ENCODE peak calls at places on chromosomes 4 and X, in four cellular contexts. Z is astrocyte of the cerebellum, T is T-helper 2 cell, H is germinal center. P is an unnamed sample.

GRCh38 chr4:55004831-55005230 is 120.6 kb downstream of the KDR start:
- DNase-seq in Z (peak; percentile 79), T (no peak), H (no peak), P (no peak)

GRCh38 chrX:105610401-105610800 is 211.9 kb upstream of the NRK start:
- DNase-seq in Z (no peak), T (no peak), H (no peak), P (no peak)

GRCh38 chr4:88629826-88630225 is 37.5 kb downstream of the HERC3 start:
- DNase-seq in Z (no peak), T (no peak), H (no peak), P (no peak)

GRCh38 chr4:75919914-75920313 is 17.7 kb upstream of the PPEF2 start:
- DNase-seq in Z (peak; percentile 67), T (no peak), H (no peak), P (no peak)

GRCh38 chr4:144667500-144667899 is 21.5 kb downstream of the HHIP start:
- DNase-seq in Z (no peak), T (no peak), H (no peak), P (peak; percentile 39)

GRCh38 chrX:135489542-135489941 is 30.9 kb upstream of the INTS6L start:
- DNase-seq in Z (no peak), T (no peak), H (peak; percentile 43), P (no peak)

GRCh38 chrX:47683171-47684145 is 24.5 kb upstream of the UXT start:
- DNase-seq in Z (no peak), T (no peak), H (no peak), P (no peak)

GRCh38 chr4:99642725-99643489 is 14.7 kb downstream of the C4orf54 start:
- DNase-seq in Z (no peak), T (no peak), H (no peak), P (no peak)

GRCh38 chr4:113762061-113762850 is 718 bp upstream of the CAMK2D start:
- DNase-seq in Z (peak; percentile 99), T (peak; percentile 99), H (peak; percentile 93), P (peak; percentile 98)

GRCh38 chrX:23228950-23229448 is 105.7 kb upstream of the PTCHD1 start:
- DNase-seq in Z (no peak), T (no peak), H (no peak), P (no peak)

GRCh38 chr4:8727546-8728510 is 135.3 kb downstream of the CPZ start:
- DNase-seq in Z (no peak), T (no peak), H (no peak), P (no peak)

GRCh38 chr4:121183359-121183758 is 19.2 kb upstream of the TNIP3 start:
- DNase-seq in Z (no peak), T (no peak), H (no peak), P (no peak)

GRCh38 chrX:1341531-1342179 is 5.1 kb downstream of the IL3RA start:
- DNase-seq in Z (no peak), T (no peak), H (no peak), P (no peak)

GRCh38 chrX:51461053-51462050 is 35.0 kb downstream of the NUDT11 start:
- DNase-seq in Z (peak; percentile 26), T (no peak), H (peak; percentile 4), P (no peak)

GRCh38 chr4:5784021-5784420 is 73.0 kb downstream of the EVC start:
- DNase-seq in Z (no peak), T (no peak), H (no peak), P (no peak)

GRCh38 chr4:56689661-56690060 is 8.6 kb upstream of the HOPX start:
- DNase-seq in Z (no peak), T (no peak), H (no peak), P (no peak)

GRCh38 chr4:1082215-1083182 is 30.9 kb downstream of the RNF212 start:
- DNase-seq in Z (peak; percentile 24), T (no peak), H (peak; percentile 8), P (peak; percentile 85)

GRCh38 chr4:11328401-11328800 is 100.3 kb downstream of the HS3ST1 start:
- DNase-seq in Z (no peak), T (no peak), H (no peak), P (no peak)

GRCh38 chrX:390459-390858 is 3.8 kb upstream of the PPP2R3B start:
- DNase-seq in Z (no peak), T (no peak), H (no peak), P (no peak)